ENCODE peak calls at places on chromosomes 2 and 18, in four cellular contexts. One of them, this sample, is unnamed.

GRCh38 chr18:26722582-26722931 is 142.9 kb downstream of the AQP4 start:
- DNase-seq in lung: no peak
- DNase-seq in dorsolateral prefrontal cortex: no peak
- DNase-seq in H9: no peak
- DNase-seq in this sample: no peak

GRCh38 chr2:239830066-239830717 is 194.9 kb downstream of the NDUFA10 start:
- DNase-seq in lung: peak; percentile 22
- DNase-seq in dorsolateral prefrontal cortex: peak; percentile 28
- DNase-seq in H9: peak; percentile 20
- DNase-seq in this sample: peak; percentile 3

GRCh38 chr2:55883339-55883738 is 40.2 kb downstream of the EFEMP1 start:
- DNase-seq in lung: no peak
- DNase-seq in dorsolateral prefrontal cortex: no peak
- DNase-seq in H9: no peak
- DNase-seq in this sample: peak; percentile 34

GRCh38 chr2:68799615-68800400 is 65.2 kb downstream of the ARHGAP25 start:
- DNase-seq in lung: no peak
- DNase-seq in dorsolateral prefrontal cortex: no peak
- DNase-seq in H9: no peak
- DNase-seq in this sample: no peak

GRCh38 chr2:46878240-46878877 is 37.2 kb downstream of the MCFD2 start:
- DNase-seq in lung: no peak
- DNase-seq in dorsolateral prefrontal cortex: no peak
- DNase-seq in H9: no peak
- DNase-seq in this sample: no peak

GRCh38 chr18:78514910-78515670 is 464.5 kb upstream of the SALL3 start:
- DNase-seq in lung: no peak
- DNase-seq in dorsolateral prefrontal cortex: peak; percentile 21
- DNase-seq in H9: no peak
- DNase-seq in this sample: no peak

GRCh38 chr2:202911203-202911512 is 315 bp downstream of the WDR12 start:
- DNase-seq in lung: no peak
- DNase-seq in dorsolateral prefrontal cortex: no peak
- DNase-seq in H9: no peak
- DNase-seq in this sample: no peak

GRCh38 chr2:37322368-37322767 is 2.3 kb downstream of the PRKD3 start:
- DNase-seq in lung: no peak
- DNase-seq in dorsolateral prefrontal cortex: no peak
- DNase-seq in H9: no peak
- DNase-seq in this sample: no peak

GRCh38 chr18:28163201-28163778 is 13.6 kb downstream of the CDH2 start:
- DNase-seq in lung: no peak
- DNase-seq in dorsolateral prefrontal cortex: no peak
- DNase-seq in H9: no peak
- DNase-seq in this sample: no peak

GRCh38 chr2:240157147-240157470 is 16.7 kb upstream of the OTOS start:
- DNase-seq in lung: no peak
- DNase-seq in dorsolateral prefrontal cortex: no peak
- DNase-seq in H9: no peak
- DNase-seq in this sample: no peak

GRCh38 chr2:72990695-72991438 is 73.5 kb downstream of the EMX1 start:
- DNase-seq in lung: no peak
- DNase-seq in dorsolateral prefrontal cortex: no peak
- DNase-seq in H9: peak; percentile 28
- DNase-seq in this sample: no peak

GRCh38 chr18:25289040-25289631 is 62.8 kb downstream of the ZNF521 start:
- DNase-seq in lung: no peak
- DNase-seq in dorsolateral prefrontal cortex: no peak
- DNase-seq in H9: no peak
- DNase-seq in this sample: no peak

GRCh38 chr2:69639246-69639645 is 4.3 kb downstream of the AAK1 start:
- DNase-seq in lung: no peak
- DNase-seq in dorsolateral prefrontal cortex: no peak
- DNase-seq in H9: no peak
- DNase-seq in this sample: no peak

GRCh38 chr2:168403736-168404135 is 52.3 kb upstream of the CERS6 start:
- DNase-seq in lung: no peak
- DNase-seq in dorsolateral prefrontal cortex: no peak
- DNase-seq in H9: no peak
- DNase-seq in this sample: no peak

GRCh38 chr2:181784556-181784955 is 104.2 kb upstream of the NEUROD1 start:
- DNase-seq in lung: no peak
- DNase-seq in dorsolateral prefrontal cortex: no peak
- DNase-seq in H9: no peak
- DNase-seq in this sample: no peak

GRCh38 chr2:120653871-120654270 is 81.8 kb upstream of the GLI2 start:
- DNase-seq in lung: no peak
- DNase-seq in dorsolateral prefrontal cortex: no peak
- DNase-seq in H9: peak; percentile 18
- DNase-seq in this sample: no peak

GRCh38 chr2:182867411-182868048 is 1.1 kb upstream of the FRZB start:
- DNase-seq in lung: no peak
- DNase-seq in dorsolateral prefrontal cortex: no peak
- DNase-seq in H9: no peak
- DNase-seq in this sample: no peak

GRCh38 chr18:24014986-24015896 is 687 bp downstream of the TTC39C start:
- DNase-seq in lung: peak; percentile 44
- DNase-seq in dorsolateral prefrontal cortex: peak; percentile 55
- DNase-seq in H9: peak; percentile 51
- DNase-seq in this sample: peak; percentile 37

GRCh38 chr2:10342245-10342951 is 39.7 kb downstream of the HPCAL1 start:
- DNase-seq in lung: peak; percentile 56
- DNase-seq in dorsolateral prefrontal cortex: no peak
- DNase-seq in H9: no peak
- DNase-seq in this sample: no peak

GRCh38 chr18:32455346-32455745 is 15.3 kb downstream of the GAREM1 start:
- DNase-seq in lung: no peak
- DNase-seq in dorsolateral prefrontal cortex: no peak
- DNase-seq in H9: no peak
- DNase-seq in this sample: no peak

GRCh38 chr2:164066095-164066494 is 330.3 kb upstream of the FIGN start:
- DNase-seq in lung: no peak
- DNase-seq in dorsolateral prefrontal cortex: no peak
- DNase-seq in H9: no peak
- DNase-seq in this sample: no peak

GRCh38 chr2:219731173-219731572 is 103.7 kb downstream of the SLC4A3 start:
- DNase-seq in lung: no peak
- DNase-seq in dorsolateral prefrontal cortex: no peak
- DNase-seq in H9: no peak
- DNase-seq in this sample: no peak

GRCh38 chr18:55927831-55928230 is 339.8 kb upstream of the TCF4 start:
- DNase-seq in lung: no peak
- DNase-seq in dorsolateral prefrontal cortex: no peak
- DNase-seq in H9: no peak
- DNase-seq in this sample: no peak

GRCh38 chr2:27147935-27148334 is 869 bp upstream of the TCF23 start:
- DNase-seq in lung: no peak
- DNase-seq in dorsolateral prefrontal cortex: no peak
- DNase-seq in H9: no peak
- DNase-seq in this sample: no peak

GRCh38 chr2:7752291-7752690 is 835.1 kb downstream of the RNF144A start:
- DNase-seq in lung: no peak
- DNase-seq in dorsolateral prefrontal cortex: no peak
- DNase-seq in H9: no peak
- DNase-seq in this sample: no peak

GRCh38 chr2:172095905-172096660 is 6.6 kb downstream of the DLX2 start:
- DNase-seq in lung: no peak
- DNase-seq in dorsolateral prefrontal cortex: no peak
- DNase-seq in H9: no peak
- DNase-seq in this sample: no peak

GRCh38 chr2:150480241-150480640 is 7.2 kb downstream of the RND3 start:
- DNase-seq in lung: no peak
- DNase-seq in dorsolateral prefrontal cortex: no peak
- DNase-seq in H9: no peak
- DNase-seq in this sample: no peak

GRCh38 chr2:127414855-127415592 is 3.2 kb upstream of the PROC start:
- DNase-seq in lung: no peak
- DNase-seq in dorsolateral prefrontal cortex: no peak
- DNase-seq in H9: no peak
- DNase-seq in this sample: no peak

GRCh38 chr2:157443795-157444642 is at the start of gene CYTIP:
- DNase-seq in lung: peak; percentile 36
- DNase-seq in dorsolateral prefrontal cortex: no peak
- DNase-seq in H9: no peak
- DNase-seq in this sample: no peak

GRCh38 chr18:46820863-46821262 is 64.0 kb upstream of the ST8SIA5 start:
- DNase-seq in lung: no peak
- DNase-seq in dorsolateral prefrontal cortex: no peak
- DNase-seq in H9: no peak
- DNase-seq in this sample: no peak

GRCh38 chr2:33848486-33848885 is 249.4 kb upstream of the FAM98A start:
- DNase-seq in lung: no peak
- DNase-seq in dorsolateral prefrontal cortex: no peak
- DNase-seq in H9: no peak
- DNase-seq in this sample: no peak

GRCh38 chr18:27118964-27119363 is 66.1 kb downstream of the CHST9 start:
- DNase-seq in lung: no peak
- DNase-seq in dorsolateral prefrontal cortex: no peak
- DNase-seq in H9: no peak
- DNase-seq in this sample: no peak

GRCh38 chr2:88416016-88416663 is 36.4 kb downstream of the FOXI3 start:
- DNase-seq in lung: no peak
- DNase-seq in dorsolateral prefrontal cortex: no peak
- DNase-seq in H9: peak; percentile 70
- DNase-seq in this sample: no peak

GRCh38 chr2:213733893-213734292 is 449.6 kb downstream of the SPAG16 start:
- DNase-seq in lung: no peak
- DNase-seq in dorsolateral prefrontal cortex: no peak
- DNase-seq in H9: no peak
- DNase-seq in this sample: no peak

GRCh38 chr2:36530178-36530982 is 67.6 kb downstream of the FEZ2 start:
- DNase-seq in lung: no peak
- DNase-seq in dorsolateral prefrontal cortex: no peak
- DNase-seq in H9: no peak
- DNase-seq in this sample: no peak

GRCh38 chr2:229273384-229274338 is 2.6 kb upstream of the PID1 start:
- DNase-seq in lung: peak; percentile 75
- DNase-seq in dorsolateral prefrontal cortex: peak; percentile 47
- DNase-seq in H9: peak; percentile 89
- DNase-seq in this sample: peak; percentile 24

GRCh38 chr2:201218780-201219179 is 35.8 kb downstream of the CASP10 start:
- DNase-seq in lung: no peak
- DNase-seq in dorsolateral prefrontal cortex: no peak
- DNase-seq in H9: no peak
- DNase-seq in this sample: no peak

GRCh38 chr2:151025816-151026215 is 235.8 kb downstream of the RBM43 start:
- DNase-seq in lung: no peak
- DNase-seq in dorsolateral prefrontal cortex: no peak
- DNase-seq in H9: no peak
- DNase-seq in this sample: no peak

GRCh38 chr2:225667465-225667864 is 268.0 kb downstream of the NYAP2 start:
- DNase-seq in lung: no peak
- DNase-seq in dorsolateral prefrontal cortex: no peak
- DNase-seq in H9: no peak
- DNase-seq in this sample: no peak

GRCh38 chr2:225668606-225669266 is 269.2 kb downstream of the NYAP2 start:
- DNase-seq in lung: no peak
- DNase-seq in dorsolateral prefrontal cortex: no peak
- DNase-seq in H9: peak; percentile 34
- DNase-seq in this sample: no peak

GRCh38 chr2:225670111-225670974 is 270.8 kb downstream of the NYAP2 start:
- DNase-seq in lung: no peak
- DNase-seq in dorsolateral prefrontal cortex: no peak
- DNase-seq in H9: no peak
- DNase-seq in this sample: no peak
- TF ChIP-seq CTCF in lung: peak; percentile 1
- TF ChIP-seq CTCF in dorsolateral prefrontal cortex: peak; percentile 47
- TF ChIP-seq CTCF in H9: peak; percentile 68
- TF ChIP-seq CTCF in this sample: peak; percentile 45

DNA sequence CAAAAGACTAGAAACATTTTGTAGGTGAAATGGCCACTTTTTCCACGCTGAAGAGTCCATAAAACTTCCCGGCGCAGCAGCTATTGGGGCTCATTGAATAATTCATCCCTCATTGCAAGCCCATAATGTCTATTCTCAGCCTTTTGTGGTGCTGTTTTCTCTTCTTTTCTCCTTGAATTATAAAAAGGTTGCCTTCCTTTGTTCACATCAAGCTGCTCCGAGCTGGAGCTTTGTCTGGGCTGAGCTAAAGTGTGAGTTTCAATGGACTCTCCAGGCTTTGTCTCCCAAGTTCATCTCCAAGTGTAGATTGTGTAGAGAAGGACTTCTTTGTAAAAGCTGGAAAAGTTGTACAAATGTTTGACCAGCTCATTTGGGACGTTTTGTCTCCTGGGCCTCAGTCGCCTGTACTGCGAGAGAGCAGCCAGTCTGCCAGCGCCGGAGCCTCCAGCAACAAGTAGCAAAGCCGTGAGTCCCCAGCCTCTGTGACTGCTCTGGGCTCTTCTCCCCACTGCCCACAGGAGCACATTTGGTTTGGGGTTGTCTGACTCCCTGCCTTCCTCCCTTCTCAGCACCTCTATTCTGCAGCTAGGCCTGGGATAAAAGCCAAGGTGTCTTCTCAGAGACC is 6.6 kb downstream of the PAX3 start:
- DNase-seq in lung: no peak
- DNase-seq in dorsolateral prefrontal cortex: no peak
- DNase-seq in H9: no peak
- DNase-seq in this sample: no peak
- H3K27me3 ChIP-seq in lung: peaks cover 10% of the 10 kb centered on the region
- H3K27me3 ChIP-seq in dorsolateral prefrontal cortex: peaks cover 96% of the 10 kb centered on the region
- H3K27me3 ChIP-seq in H9: peaks cover 90% of the 10 kb centered on the region
- H3K27me3 ChIP-seq in this sample: peaks cover 100% of the 10 kb centered on the region

DNA sequence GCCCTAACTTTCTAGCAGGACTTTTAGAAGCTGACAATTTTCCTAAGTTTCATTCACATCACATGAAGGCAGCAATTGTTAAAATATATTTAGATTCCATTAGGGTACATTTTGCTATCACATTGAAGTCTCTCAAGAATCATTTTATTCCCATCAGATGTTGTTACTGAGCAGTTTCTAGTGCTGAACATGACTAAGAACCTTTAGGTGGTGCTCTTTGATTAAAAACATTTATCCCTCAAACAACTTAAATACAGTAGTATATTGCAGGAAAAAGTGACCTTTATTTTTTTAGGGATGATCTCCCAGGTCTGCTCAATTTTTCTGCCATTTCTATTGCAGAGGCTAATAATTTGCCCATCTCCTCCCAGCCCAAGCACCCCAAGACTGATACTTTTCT is 22.9 kb upstream of the NARS1 start:
- DNase-seq in lung: no peak
- DNase-seq in dorsolateral prefrontal cortex: no peak
- DNase-seq in H9: no peak
- DNase-seq in this sample: no peak
- TF ChIP-seq CTCF in lung: no peak
- TF ChIP-seq CTCF in dorsolateral prefrontal cortex: no peak
- TF ChIP-seq CTCF in H9: no peak
- TF ChIP-seq CTCF in this sample: peak; percentile 49

GRCh38 chr2:226251661-226252060 is 548.0 kb downstream of the IRS1 start:
- DNase-seq in lung: no peak
- DNase-seq in dorsolateral prefrontal cortex: no peak
- DNase-seq in H9: no peak
- DNase-seq in this sample: no peak

GRCh38 chr2:226247289-226248275 is 552.0 kb downstream of the IRS1 start:
- DNase-seq in lung: no peak
- DNase-seq in dorsolateral prefrontal cortex: no peak
- DNase-seq in H9: no peak
- DNase-seq in this sample: no peak
- H3K27me3 ChIP-seq in lung: no peaks in the 10 kb centered on the region
- H3K27me3 ChIP-seq in dorsolateral prefrontal cortex: no peaks in the 10 kb centered on the region
- H3K27me3 ChIP-seq in H9: no peaks in the 10 kb centered on the region
- H3K27me3 ChIP-seq in this sample: no peaks in the 10 kb centered on the region